ENCODE peak calls at places on chromosomes 16 and 17, in eight cellular contexts. One of them, this sample, is unnamed.

GRCh38 chr16:68332411-68333121 is 21.7 kb downstream of the PRMT7 start:
- DNase-seq in MM.1S: peak
- DNase-seq in astrocyte: peak
- DNase-seq in AG04450: peak
- DNase-seq in IMR-90: peak
- DNase-seq in left ventricle myocardium inferior: no peak
- DNase-seq in HCT116: no peak
- DNase-seq in fibroblast of lung: peak
- DNase-seq in this sample: no peak

GRCh38 chr16:12341966-12342365 is 365.4 kb downstream of the SNX29 start:
- DNase-seq in HCT116: no peak
- DNase-seq in MM.1S: no peak
- DNase-seq in left ventricle myocardium inferior: no peak
- DNase-seq in fibroblast of lung: no peak
- DNase-seq in IMR-90: peak
- DNase-seq in AG04450: no peak
- DNase-seq in astrocyte: no peak
- DNase-seq in this sample: no peak

GRCh38 chr16:27245276-27246231 is 23.0 kb downstream of the NSMCE1 start:
- DNase-seq in MM.1S: no peak
- DNase-seq in HCT116: no peak
- DNase-seq in fibroblast of lung: peak
- DNase-seq in AG04450: no peak
- DNase-seq in astrocyte: peak
- DNase-seq in IMR-90: peak
- DNase-seq in left ventricle myocardium inferior: no peak
- DNase-seq in this sample: no peak

GRCh38 chr16:21116148-21116693 is 34.4 kb downstream of the DNAH3 start:
- DNase-seq in fibroblast of lung: no peak
- DNase-seq in HCT116: no peak
- DNase-seq in astrocyte: no peak
- DNase-seq in MM.1S: peak
- DNase-seq in IMR-90: no peak
- DNase-seq in AG04450: no peak
- DNase-seq in left ventricle myocardium inferior: no peak
- DNase-seq in this sample: no peak

GRCh38 chr16:64133396-64133795 is 988.5 kb downstream of the CDH11 start:
- DNase-seq in HCT116: no peak
- DNase-seq in AG04450: no peak
- DNase-seq in left ventricle myocardium inferior: no peak
- DNase-seq in fibroblast of lung: no peak
- DNase-seq in MM.1S: no peak
- DNase-seq in IMR-90: no peak
- DNase-seq in astrocyte: no peak
- DNase-seq in this sample: no peak

GRCh38 chr17:78341559-78342437 is 18.1 kb downstream of the SOCS3 start:
- DNase-seq in left ventricle myocardium inferior: peak
- DNase-seq in fibroblast of lung: peak
- DNase-seq in HCT116: no peak
- DNase-seq in MM.1S: no peak
- DNase-seq in AG04450: no peak
- DNase-seq in IMR-90: peak
- DNase-seq in astrocyte: peak
- DNase-seq in this sample: peak

GRCh38 chr17:72724375-72724774 is 368.1 kb downstream of the SLC39A11 start:
- DNase-seq in astrocyte: no peak
- DNase-seq in MM.1S: no peak
- DNase-seq in fibroblast of lung: no peak
- DNase-seq in AG04450: no peak
- DNase-seq in HCT116: no peak
- DNase-seq in IMR-90: peak
- DNase-seq in left ventricle myocardium inferior: no peak
- DNase-seq in this sample: no peak

GRCh38 chr17:40854175-40854814 is 12.7 kb downstream of the KRT12 start:
- DNase-seq in AG04450: peak
- DNase-seq in HCT116: peak
- DNase-seq in IMR-90: peak
- DNase-seq in fibroblast of lung: peak
- DNase-seq in astrocyte: peak
- DNase-seq in left ventricle myocardium inferior: no peak
- DNase-seq in MM.1S: no peak
- DNase-seq in this sample: no peak

GRCh38 chr17:82917656-82918345 is 78.0 kb upstream of the ZNF750 start:
- DNase-seq in HCT116: no peak
- DNase-seq in AG04450: no peak
- DNase-seq in astrocyte: no peak
- DNase-seq in fibroblast of lung: no peak
- DNase-seq in IMR-90: peak
- DNase-seq in MM.1S: no peak
- DNase-seq in left ventricle myocardium inferior: no peak
- DNase-seq in this sample: no peak

GRCh38 chr17:50817142-50817751 is 18.1 kb upstream of the WFIKKN2 start:
- DNase-seq in fibroblast of lung: no peak
- DNase-seq in left ventricle myocardium inferior: peak
- DNase-seq in astrocyte: no peak
- DNase-seq in IMR-90: no peak
- DNase-seq in MM.1S: peak
- DNase-seq in HCT116: peak
- DNase-seq in AG04450: no peak
- DNase-seq in this sample: no peak

GRCh38 chr17:47781397-47781796 is 40.2 kb downstream of the OSBPL7 start:
- DNase-seq in MM.1S: no peak
- DNase-seq in IMR-90: no peak
- DNase-seq in left ventricle myocardium inferior: no peak
- DNase-seq in AG04450: no peak
- DNase-seq in fibroblast of lung: no peak
- DNase-seq in astrocyte: no peak
- DNase-seq in HCT116: no peak
- DNase-seq in this sample: no peak

GRCh38 chr16:14002416-14002815 is 68.7 kb upstream of the MRTFB start:
- DNase-seq in AG04450: no peak
- DNase-seq in MM.1S: no peak
- DNase-seq in left ventricle myocardium inferior: no peak
- DNase-seq in IMR-90: no peak
- DNase-seq in HCT116: no peak
- DNase-seq in fibroblast of lung: peak
- DNase-seq in astrocyte: peak
- DNase-seq in this sample: no peak

GRCh38 chr17:6381526-6382135 is 53.3 kb downstream of the AIPL1 start:
- DNase-seq in MM.1S: no peak
- DNase-seq in AG04450: no peak
- DNase-seq in IMR-90: no peak
- DNase-seq in fibroblast of lung: no peak
- DNase-seq in left ventricle myocardium inferior: no peak
- DNase-seq in astrocyte: no peak
- DNase-seq in HCT116: no peak
- DNase-seq in this sample: no peak

GRCh38 chr17:37788531-37788930 is 43.7 kb upstream of the HNF1B start:
- DNase-seq in left ventricle myocardium inferior: no peak
- DNase-seq in IMR-90: no peak
- DNase-seq in fibroblast of lung: no peak
- DNase-seq in astrocyte: no peak
- DNase-seq in AG04450: no peak
- DNase-seq in HCT116: no peak
- DNase-seq in MM.1S: no peak
- DNase-seq in this sample: no peak

GRCh38 chr17:78349831-78350631 is 9.8 kb downstream of the SOCS3 start:
- DNase-seq in AG04450: no peak
- DNase-seq in MM.1S: no peak
- DNase-seq in IMR-90: no peak
- DNase-seq in astrocyte: no peak
- DNase-seq in fibroblast of lung: no peak
- DNase-seq in left ventricle myocardium inferior: no peak
- DNase-seq in HCT116: no peak
- DNase-seq in this sample: no peak

GRCh38 chr17:17702821-17703607 is 21.8 kb downstream of the RAI1 start:
- DNase-seq in astrocyte: no peak
- DNase-seq in HCT116: no peak
- DNase-seq in MM.1S: no peak
- DNase-seq in AG04450: no peak
- DNase-seq in IMR-90: no peak
- DNase-seq in left ventricle myocardium inferior: peak
- DNase-seq in fibroblast of lung: no peak
- DNase-seq in this sample: no peak

GRCh38 chr16:70520612-70521297 is 2.6 kb downstream of the COG4 start:
- DNase-seq in HCT116: no peak
- DNase-seq in left ventricle myocardium inferior: no peak
- DNase-seq in fibroblast of lung: peak
- DNase-seq in AG04450: no peak
- DNase-seq in astrocyte: peak
- DNase-seq in IMR-90: peak
- DNase-seq in MM.1S: no peak
- DNase-seq in this sample: no peak

GRCh38 chr16:27449434-27450188 is 47.6 kb downstream of the IL21R start:
- DNase-seq in AG04450: no peak
- DNase-seq in IMR-90: no peak
- DNase-seq in left ventricle myocardium inferior: no peak
- DNase-seq in MM.1S: no peak
- DNase-seq in astrocyte: no peak
- DNase-seq in HCT116: no peak
- DNase-seq in fibroblast of lung: no peak
- DNase-seq in this sample: no peak

GRCh38 chr16:71542377-71542776 is 16.2 kb downstream of the CHST4 start:
- DNase-seq in AG04450: no peak
- DNase-seq in HCT116: peak
- DNase-seq in fibroblast of lung: no peak
- DNase-seq in MM.1S: peak
- DNase-seq in left ventricle myocardium inferior: peak
- DNase-seq in astrocyte: no peak
- DNase-seq in IMR-90: peak
- DNase-seq in this sample: no peak

GRCh38 chr16:709651-710499 is 4.3 kb upstream of the FBXL16 start:
- DNase-seq in fibroblast of lung: peak
- DNase-seq in HCT116: no peak
- DNase-seq in IMR-90: peak
- DNase-seq in astrocyte: peak
- DNase-seq in MM.1S: no peak
- DNase-seq in left ventricle myocardium inferior: no peak
- DNase-seq in AG04450: peak
- DNase-seq in this sample: no peak

DNA sequence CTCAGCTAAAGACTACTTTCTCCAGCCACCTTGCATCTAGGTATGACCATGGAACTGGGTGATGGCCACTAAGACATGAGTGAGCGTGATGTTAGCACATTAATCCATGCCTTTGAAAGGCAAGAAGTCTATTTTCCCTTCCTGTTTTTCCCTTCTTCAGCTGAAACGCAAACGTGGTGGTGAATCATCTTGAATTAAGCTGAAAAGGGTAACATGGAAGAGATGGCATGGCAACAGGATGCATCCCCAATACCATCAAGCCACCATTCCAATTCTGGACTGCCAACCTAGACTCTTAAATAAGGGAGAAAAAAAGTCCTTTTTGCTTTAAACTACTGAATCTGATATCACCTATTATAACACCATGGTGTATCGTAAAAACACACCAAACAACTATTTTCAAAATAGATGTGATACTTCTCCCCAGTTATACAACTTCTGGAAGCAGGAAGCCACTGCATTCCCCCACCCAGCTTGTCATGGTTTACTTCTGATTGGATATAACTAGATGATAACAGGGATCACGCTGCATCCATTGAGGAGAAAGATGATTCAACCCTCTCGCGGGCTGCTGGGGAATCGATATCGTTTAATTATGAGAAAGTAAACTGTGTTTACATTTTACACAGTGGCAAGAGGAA is 368.6 kb downstream of the CDH13 start:
- DNase-seq in MM.1S: no peak
- DNase-seq in fibroblast of lung: no peak
- DNase-seq in AG04450: no peak
- DNase-seq in left ventricle myocardium inferior: no peak
- DNase-seq in astrocyte: no peak
- DNase-seq in HCT116: no peak
- DNase-seq in IMR-90: no peak
- DNase-seq in this sample: no peak
- H3K4me3 ChIP-seq in MM.1S: no peak
- H3K4me3 ChIP-seq in fibroblast of lung: no peak
- H3K4me3 ChIP-seq in AG04450: no peak
- H3K4me3 ChIP-seq in left ventricle myocardium inferior: peak
- H3K4me3 ChIP-seq in astrocyte: peak
- H3K4me3 ChIP-seq in HCT116: no peak
- H3K4me3 ChIP-seq in IMR-90: no peak
- H3K4me3 ChIP-seq in this sample: peak

DNA sequence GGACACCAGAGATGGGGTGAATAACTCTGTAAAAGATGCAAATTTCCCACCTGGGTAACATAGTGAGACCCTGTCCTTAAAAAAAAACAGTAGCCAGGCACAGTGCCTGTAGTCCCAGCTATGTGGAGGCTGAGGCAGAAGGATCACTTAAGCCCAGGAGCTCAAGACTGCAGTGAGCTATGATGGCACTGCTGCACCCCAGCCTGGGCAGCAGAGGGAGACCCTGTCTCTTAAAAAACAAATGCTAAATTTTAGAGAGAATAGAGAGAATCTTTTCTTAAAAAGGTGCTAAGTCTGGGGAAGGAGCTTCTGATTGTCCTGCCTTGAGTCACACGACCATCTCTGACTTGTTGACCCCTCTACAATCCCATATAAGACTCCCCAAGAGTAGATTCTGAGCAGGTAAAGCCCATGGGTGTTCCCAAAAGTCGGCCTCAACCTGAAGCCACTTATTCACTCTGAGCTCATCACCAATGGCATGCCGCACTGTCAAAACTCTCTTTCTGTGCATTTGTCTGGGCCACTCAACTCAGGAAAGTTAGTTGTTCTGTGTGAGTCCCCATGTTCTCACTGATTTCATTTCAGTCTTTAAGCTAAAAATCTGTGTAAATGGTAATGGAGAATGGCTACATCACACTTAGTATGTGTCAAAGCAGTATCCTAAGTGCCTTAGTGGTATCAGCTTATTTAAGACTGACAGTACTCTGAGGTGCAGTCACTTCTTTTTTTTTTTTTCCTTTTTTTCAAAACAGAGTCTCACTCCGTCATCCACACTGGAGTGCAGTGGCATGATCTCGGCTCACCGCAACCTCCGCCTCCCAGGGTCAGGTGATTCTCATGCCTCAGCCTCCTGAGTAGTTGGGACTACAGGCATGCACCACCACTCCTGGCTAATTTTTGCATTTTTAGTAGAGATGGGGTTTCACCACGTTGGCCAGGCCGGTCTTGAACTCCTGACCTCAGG is 41.6 kb downstream of the PRKCB start:
- DNase-seq in fibroblast of lung: no peak
- DNase-seq in IMR-90: no peak
- DNase-seq in AG04450: no peak
- DNase-seq in astrocyte: no peak
- DNase-seq in left ventricle myocardium inferior: no peak
- DNase-seq in HCT116: no peak
- DNase-seq in MM.1S: no peak
- DNase-seq in this sample: no peak
- TF ChIP-seq CTCF in fibroblast of lung: no peak
- TF ChIP-seq CTCF in IMR-90: no peak
- TF ChIP-seq CTCF in AG04450: no peak
- TF ChIP-seq CTCF in astrocyte: no peak
- TF ChIP-seq CTCF in left ventricle myocardium inferior: no peak
- TF ChIP-seq CTCF in HCT116: no peak
- TF ChIP-seq CTCF in MM.1S: peak
- TF ChIP-seq CTCF in this sample: no peak

GRCh38 chr17:27218041-27218440 is 75.9 kb upstream of the WSB1 start:
- DNase-seq in fibroblast of lung: no peak
- DNase-seq in astrocyte: no peak
- DNase-seq in left ventricle myocardium inferior: no peak
- DNase-seq in HCT116: no peak
- DNase-seq in AG04450: no peak
- DNase-seq in IMR-90: no peak
- DNase-seq in MM.1S: peak
- DNase-seq in this sample: no peak
- H3K4me3 ChIP-seq in fibroblast of lung: no peak
- H3K4me3 ChIP-seq in astrocyte: no peak
- H3K4me3 ChIP-seq in left ventricle myocardium inferior: no peak
- H3K4me3 ChIP-seq in HCT116: no peak
- H3K4me3 ChIP-seq in AG04450: no peak
- H3K4me3 ChIP-seq in IMR-90: no peak
- H3K4me3 ChIP-seq in MM.1S: no peak
- H3K4me3 ChIP-seq in this sample: no peak

GRCh38 chr17:60229189-60229802 is 79.5 kb downstream of the CA4 start:
- DNase-seq in left ventricle myocardium inferior: no peak
- DNase-seq in MM.1S: peak
- DNase-seq in astrocyte: no peak
- DNase-seq in AG04450: no peak
- DNase-seq in IMR-90: peak
- DNase-seq in HCT116: peak
- DNase-seq in fibroblast of lung: peak
- DNase-seq in this sample: no peak
- TF ChIP-seq CTCF in left ventricle myocardium inferior: no peak
- TF ChIP-seq CTCF in MM.1S: no peak
- TF ChIP-seq CTCF in astrocyte: peak
- TF ChIP-seq CTCF in AG04450: no peak
- TF ChIP-seq CTCF in IMR-90: no peak
- TF ChIP-seq CTCF in HCT116: peak
- TF ChIP-seq CTCF in fibroblast of lung: no peak
- TF ChIP-seq CTCF in this sample: no peak